ENCODE peak calls at places on chromosomes 2 and 18, in seven cellular contexts. O is fibroblast of the aortic adventitia, E is RWPE1, Y is omental fat pad, S is tibial nerve, B is GM23338, D is right atrium auricular region. U is an unnamed sample.

GRCh38 chr2:145652992-145653545 is 1133.2 kb upstream of the ZEB2 start:
- DNase-seq in Y (no peak), O (peak; percentile 80), D (no peak), B (no peak), E (peak; percentile 72), S (no peak), U (peak; percentile 51)

GRCh38 chr2:102839668-102840388 is 78.0 kb downstream of the TMEM182 start:
- DNase-seq in O (peak; percentile 57), Y (no peak), D (no peak), E (peak; percentile 21), S (peak; percentile 70), B (peak; percentile 89), U (peak; percentile 78)

GRCh38 chr2:236908456-236909388 is 177.0 kb upstream of the COPS8 start:
- DNase-seq in D (peak; percentile 32), O (no peak), Y (no peak), B (no peak), S (no peak), E (no peak), U (no peak)

GRCh38 chr18:77650799-77651385 is 401.2 kb downstream of the GALR1 start:
- DNase-seq in O (peak; percentile 17), D (peak; percentile 65), E (no peak), Y (peak; percentile 47), B (peak; percentile 82), S (peak; percentile 65), U (peak; percentile 65)

GRCh38 chr2:24080721-24081120 is 3.9 kb downstream of the TP53I3 start:
- DNase-seq in Y (no peak), S (no peak), O (no peak), D (no peak), E (no peak), B (no peak), U (no peak)

GRCh38 chr18:78085241-78086185 is 835.9 kb downstream of the GALR1 start:
- DNase-seq in D (no peak), S (no peak), B (no peak), E (no peak), O (no peak), Y (no peak), U (no peak)

GRCh38 chr2:53021285-53021684 is 746.3 kb upstream of the CHAC2 start:
- DNase-seq in O (peak; percentile 60), E (no peak), Y (no peak), B (no peak), D (no peak), S (no peak), U (peak; percentile 28)

GRCh38 chr18:24818451-24818850 is 358.0 kb downstream of the HRH4 start:
- DNase-seq in D (no peak), Y (no peak), E (no peak), S (no peak), B (peak; percentile 29), O (no peak), U (no peak)

GRCh38 chr2:45011621-45012602 is 2.7 kb upstream of the SIX2 start:
- DNase-seq in B (no peak), Y (no peak), O (no peak), D (no peak), S (no peak), E (no peak), U (no peak)

GRCh38 chr2:12821656-12822055 is 104.9 kb downstream of the TRIB2 start:
- DNase-seq in D (no peak), E (no peak), Y (no peak), S (no peak), O (no peak), B (no peak), U (peak; percentile 29)

GRCh38 chr18:58370096-58370495 is 258.8 kb downstream of the ALPK2 start:
- DNase-seq in O (no peak), E (no peak), B (no peak), Y (no peak), S (no peak), D (no peak), U (no peak)

GRCh38 chr2:71882236-71882946 is 265.3 kb downstream of the CYP26B1 start:
- DNase-seq in B (no peak), E (no peak), D (peak; percentile 2), O (no peak), S (no peak), Y (no peak), U (no peak)

GRCh38 chr2:74440378-74441110 is 1.2 kb downstream of the RTKN start:
- DNase-seq in O (peak; percentile 80), S (peak; percentile 66), Y (peak; percentile 42), D (peak; percentile 85), B (peak; percentile 95), E (peak; percentile 96), U (peak; percentile 82)
- TF ChIP-seq CTCF in O (peak; percentile 39), S (peak; percentile 7), Y (no peak), D (no peak), B (no peak), E (no peak), U (peak; percentile 26)

GRCh38 chr2:46555011-46555410 is 75.6 kb downstream of the TMEM247 start:
- DNase-seq in S (no peak), Y (no peak), E (no peak), D (no peak), B (peak; percentile 87), O (no peak), U (peak; percentile 23)
- TF ChIP-seq CTCF in S (no peak), Y (no peak), E (no peak), D (no peak), B (peak; percentile 72), O (peak; percentile 32), U (peak; percentile 67)

DNA sequence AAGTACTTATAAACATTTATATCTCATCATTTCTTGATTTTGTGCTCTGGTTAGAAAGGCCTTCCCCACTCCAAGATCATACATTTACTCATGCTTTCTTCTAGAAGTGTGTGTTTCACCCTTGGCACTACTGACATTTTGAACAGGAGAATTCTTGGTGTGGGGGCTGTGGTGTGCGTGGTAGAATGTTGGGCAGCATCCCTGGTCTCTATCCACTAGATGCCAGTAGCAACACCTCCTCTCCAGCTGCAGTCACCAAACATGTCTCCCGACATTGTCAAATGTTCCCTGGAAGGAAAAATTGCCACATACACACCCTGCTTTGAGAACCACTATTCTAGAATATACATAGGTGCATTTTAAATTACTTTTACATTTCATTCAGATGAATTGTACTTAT is 8.7 kb upstream of the TGIF1 start:
- DNase-seq in E (no peak), B (peak; percentile 55), D (no peak), O (peak; percentile 14), Y (no peak), S (no peak), U (peak; percentile 62)
- TF ChIP-seq CTCF in E (no peak), B (peak; percentile 70), D (peak; percentile 15), O (no peak), Y (no peak), S (peak; percentile 31), U (peak; percentile 67)

DNA sequence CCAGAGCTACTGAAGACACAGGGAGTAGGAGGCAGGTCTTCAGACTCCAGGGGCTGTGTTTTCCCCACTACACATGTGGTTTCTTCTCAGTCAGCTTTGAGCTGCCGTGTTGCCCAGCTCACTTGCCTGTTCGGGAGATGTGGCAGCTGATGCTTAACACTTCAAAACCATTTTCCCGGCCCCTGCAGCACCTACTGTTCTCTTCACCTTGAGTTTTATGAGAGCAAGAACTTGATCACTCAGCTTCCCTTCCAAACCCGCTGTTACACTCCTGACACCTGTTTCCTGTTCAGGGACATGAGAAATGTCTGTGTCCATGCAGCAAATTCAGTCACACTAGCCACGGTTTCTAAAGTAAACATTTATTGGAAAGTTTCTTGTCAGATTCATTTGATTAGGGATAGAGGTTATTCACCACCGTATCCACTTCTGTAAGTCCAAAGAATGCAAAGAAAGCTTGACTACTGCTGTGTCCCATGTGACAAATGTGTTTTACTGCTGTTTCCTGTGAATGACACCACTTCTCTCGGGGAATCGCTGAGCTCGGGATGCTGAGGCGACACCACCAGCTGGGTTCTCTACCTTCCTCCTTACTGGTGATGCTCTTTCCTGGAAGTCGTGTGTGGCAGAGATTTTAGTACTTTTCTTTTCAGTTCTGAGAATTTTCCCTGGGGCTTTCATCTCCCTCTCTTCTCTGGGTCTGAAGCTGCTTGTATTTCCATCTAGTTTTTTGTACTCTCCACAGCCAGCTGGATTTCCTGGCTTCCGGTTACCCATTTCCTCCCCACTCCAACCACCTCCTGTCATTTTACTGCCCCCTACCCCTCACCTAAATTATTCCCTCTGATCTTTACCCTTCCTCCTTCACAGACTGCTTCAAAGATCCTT is 91.7 kb downstream of the KLF7 start:
- DNase-seq in O (no peak), B (peak; percentile 47), E (no peak), Y (no peak), S (no peak), D (no peak), U (peak; percentile 13)
- TF ChIP-seq CTCF in O (no peak), B (peak; percentile 48), E (no peak), Y (no peak), S (no peak), D (no peak), U (no peak)

GRCh38 chr2:64869126-64869525 is 120.1 kb upstream of the SLC1A4 start:
- DNase-seq in B (peak; percentile 27), D (no peak), E (no peak), Y (no peak), O (no peak), S (no peak), U (no peak)

GRCh38 chr2:64865831-64866146 is 123.4 kb upstream of the SLC1A4 start:
- DNase-seq in B (peak; percentile 34), S (no peak), E (no peak), O (peak; percentile 32), Y (no peak), D (no peak), U (no peak)

GRCh38 chr2:64865073-64865830 is 123.9 kb upstream of the SLC1A4 start:
- DNase-seq in E (peak; percentile 71), Y (no peak), B (peak; percentile 73), O (peak; percentile 83), D (peak; percentile 76), S (peak; percentile 57), U (peak; percentile 73)

GRCh38 chr2:64867253-64867996 is 121.8 kb upstream of the SLC1A4 start:
- DNase-seq in E (no peak), S (no peak), D (no peak), Y (no peak), B (no peak), O (no peak), U (no peak)

GRCh38 chr2:64866797-64867196 is 122.4 kb upstream of the SLC1A4 start:
- DNase-seq in D (no peak), B (no peak), S (peak; percentile 82), Y (no peak), O (peak; percentile 86), E (no peak), U (peak; percentile 69)
- TF ChIP-seq CTCF in D (no peak), B (no peak), S (no peak), Y (no peak), O (peak; percentile 10), E (no peak), U (no peak)